ENCODE peak calls at places on chromosomes 7 and 10, in five cellular contexts. E, A, B, F and I are unnamed samples.
A peak's percentile ranks its signal among the peaks of the same experiment; 100 is the strongest.

GRCh38 chr7:37342170-37342569 is 106.5 kb downstream of the ELMO1 start:
- DNase-seq in E (no peak), A (no peak), B (no peak), F (no peak), I (no peak)

GRCh38 chr10:122019414-122019975 is 30.5 kb downstream of the TACC2 start:
- DNase-seq in E (no peak), A (no peak), B (no peak), F (peak; percentile 86), I (no peak)

GRCh38 chr10:73537288-73537687 is 41.5 kb upstream of the PPP3CB start:
- DNase-seq in E (no peak), A (no peak), B (no peak), F (no peak), I (no peak)

GRCh38 chr7:129840757-129841156 is 112.0 kb downstream of the UBE2H start:
- DNase-seq in E (no peak), A (no peak), B (no peak), F (no peak), I (no peak)

GRCh38 chr10:21265622-21266021 is 259.9 kb downstream of the SKIDA1 start:
- DNase-seq in E (no peak), A (no peak), B (no peak), F (no peak), I (no peak)

GRCh38 chr7:32616625-32617024 is 121.3 kb downstream of the AVL9 start:
- DNase-seq in E (no peak), A (no peak), B (no peak), F (no peak), I (no peak)

GRCh38 chr7:191105-192034 is 1.0 kb upstream of the FAM20C start:
- DNase-seq in E (no peak), A (no peak), B (peak; percentile 54), F (peak; percentile 26), I (no peak)

GRCh38 chr10:24255907-24256306 is 47.0 kb downstream of the KIAA1217 start:
- DNase-seq in E (no peak), A (no peak), B (no peak), F (peak; percentile 91), I (no peak)

GRCh38 chr7:36637417-36637816 is 86.9 kb downstream of the AOAH start:
- DNase-seq in E (no peak), A (no peak), B (no peak), F (no peak), I (no peak)

GRCh38 chr10:70584941-70585544 is 17.5 kb downstream of the PRF1 start:
- DNase-seq in E (peak; percentile 70), A (no peak), B (no peak), F (no peak), I (no peak)

GRCh38 chr10:51544933-51545332 is 154.5 kb downstream of the CSTF2T start:
- DNase-seq in E (no peak), A (no peak), B (no peak), F (no peak), I (no peak)

GRCh38 chr7:41786324-41786723 is 83.4 kb upstream of the INHBA start:
- DNase-seq in E (no peak), A (no peak), B (no peak), F (no peak), I (no peak)

GRCh38 chr7:135253851-135254815 is 20.5 kb downstream of the STRA8 start:
- DNase-seq in E (peak; percentile 87), A (no peak), B (peak; percentile 92), F (peak; percentile 60), I (peak; percentile 91)

GRCh38 chr7:27689045-27689877 is 26.6 kb upstream of the HIBADH start:
- DNase-seq in E (no peak), A (no peak), B (peak; percentile 18), F (no peak), I (no peak)

GRCh38 chr10:6311700-6312330 is 109.1 kb downstream of the PFKFB3 start:
- DNase-seq in E (no peak), A (no peak), B (no peak), F (peak; percentile 46), I (no peak)

GRCh38 chr10:110151467-110151866 is 55.9 kb upstream of the MXI1 start:
- DNase-seq in E (no peak), A (no peak), B (no peak), F (peak; percentile 21), I (no peak)

GRCh38 chr7:23622469-23622868 is 25.3 kb downstream of the CCDC126 start:
- DNase-seq in E (no peak), A (no peak), B (no peak), F (no peak), I (no peak)

GRCh38 chr7:142001163-142001874 is 5.6 kb downstream of the MGAM start:
- DNase-seq in E (no peak), A (no peak), B (no peak), F (no peak), I (no peak)

GRCh38 chr10:118662228-118663035 is 67.0 kb upstream of the PRLHR start:
- DNase-seq in E (no peak), A (no peak), B (no peak), F (no peak), I (no peak)

GRCh38 chr10:132537713-132538020 is at the start of gene INPP5A:
- DNase-seq in E (no peak), A (no peak), B (no peak), F (no peak), I (no peak)